ENCODE peak calls at places on chromosomes 13 and 19, in five cellular contexts. K, H, X, G and L are unnamed samples.

GRCh38 chr13:102805680-102806079 is 6.8 kb downstream of the BIVM start:
- DNase-seq in K (no peak), X (no peak), H (no peak), G (no peak), L (no peak)

GRCh38 chr13:40922437-40923040 is 96.6 kb downstream of the ELF1 start:
- DNase-seq in K (no peak), X (no peak), H (no peak), G (no peak), L (no peak)

GRCh38 chr19:46746281-46746965 is at the start of gene STRN4:
- DNase-seq in X (peak; percentile 94), K (no peak), G (peak; percentile 89), H (peak; percentile 34), L (no peak)

GRCh38 chr13:109007946-109008345 is 378.5 kb downstream of the MYO16 start:
- DNase-seq in K (no peak), G (no peak), H (no peak), X (no peak), L (no peak)

GRCh38 chr13:63706751-63707150 is 2291.1 kb upstream of the PCDH20 start:
- DNase-seq in G (no peak), X (no peak), H (no peak), K (no peak), L (no peak)

GRCh38 chr19:28541602-28542393 is 671.2 kb downstream of the UQCRFS1 start:
- DNase-seq in K (no peak), X (no peak), G (no peak), H (no peak), L (no peak)

GRCh38 chr19:15869109-15869555 is 28.7 kb downstream of the CYP4F2 start:
- DNase-seq in H (peak; percentile 8), G (no peak), X (peak; percentile 72), K (no peak), L (no peak)

GRCh38 chr19:2051771-2052704 is 994 bp upstream of the MKNK2 start:
- DNase-seq in H (peak; percentile 37), G (peak; percentile 72), X (no peak), K (no peak), L (no peak)

GRCh38 chr13:113421673-113422270 is 31.5 kb downstream of the ADPRHL1 start:
- DNase-seq in G (peak; percentile 82), K (no peak), H (no peak), X (no peak), L (no peak)